ENCODE peak calls at places on chromosomes 7 and 10, in eight cellular contexts. B, O, Z, M, C, H, U and L are unnamed samples. For H3K4me1 and H3K9me3, the result is how much of the 10 kb centered on the place peaks cover.

GRCh38 chr10:36366843-36367242 is 724.7 kb upstream of the FZD8 start:
- DNase-seq in B (no peak), O (no peak), U (no peak), Z (no peak), C (no peak), H (no peak), M (no peak), L (no peak)

GRCh38 chr7:77537595-77538185 is 595 bp downstream of the PTPN12 start:
- DNase-seq in Z (peak), M (peak), O (peak), U (no peak), B (no peak), C (peak), H (peak), L (peak)

GRCh38 chr10:36126076-36126475 is 484.0 kb upstream of the FZD8 start:
- DNase-seq in M (no peak), O (no peak), H (no peak), C (no peak), U (no peak), B (no peak), Z (peak), L (no peak)

GRCh38 chr7:66224171-66224773 is 19.1 kb downstream of the TPST1 start:
- DNase-seq in H (no peak), Z (no peak), M (no peak), B (no peak), O (no peak), U (no peak), C (no peak), L (no peak)

GRCh38 chr7:69482676-69483075 is 115.6 kb upstream of the AUTS2 start:
- DNase-seq in H (no peak), O (no peak), C (no peak), M (no peak), Z (no peak), B (no peak), U (no peak), L (no peak)

GRCh38 chr10:3853547-3853989 is 68.6 kb upstream of the KLF6 start:
- DNase-seq in U (no peak), Z (peak), O (no peak), H (peak), B (no peak), C (peak), M (peak), L (no peak)

GRCh38 chr7:105450177-105450861 is 61.6 kb upstream of the SRPK2 start:
- DNase-seq in C (no peak), B (no peak), Z (no peak), O (no peak), M (no peak), U (no peak), H (no peak), L (no peak)

GRCh38 chr7:122651451-122651850 is 47.5 kb downstream of the RNF133 start:
- DNase-seq in H (no peak), U (no peak), O (no peak), B (no peak), Z (no peak), M (no peak), C (no peak), L (no peak)

GRCh38 chr10:106991084-106991483 is 173.4 kb downstream of the SORCS1 start:
- DNase-seq in B (no peak), M (no peak), C (no peak), U (no peak), H (no peak), Z (no peak), O (no peak), L (no peak)

GRCh38 chr10:101319241-101319915 is 34.6 kb upstream of the BTRC start:
- DNase-seq in O (no peak), M (no peak), C (no peak), Z (peak), U (no peak), B (no peak), H (no peak), L (no peak)

GRCh38 chr7:83517026-83517700 is 131.8 kb downstream of the SEMA3E start:
- DNase-seq in C (no peak), O (no peak), U (no peak), B (no peak), Z (no peak), H (no peak), M (no peak), L (no peak)

GRCh38 chr7:146772581-146772980 is 656.0 kb downstream of the CNTNAP2 start:
- DNase-seq in Z (no peak), H (no peak), B (no peak), M (no peak), C (no peak), U (no peak), O (peak), L (no peak)

GRCh38 chr10:33455029-33455428 is 120.6 kb upstream of the NRP1 start:
- DNase-seq in M (no peak), B (no peak), U (no peak), C (no peak), H (no peak), O (no peak), Z (no peak), L (no peak)

GRCh38 chr10:79434223-79434687 is 11.2 kb downstream of the ZCCHC24 start:
- DNase-seq in Z (no peak), C (no peak), O (no peak), M (no peak), B (no peak), H (no peak), U (no peak), L (no peak)

GRCh38 chr7:136868496-136869005 is at the start of gene CHRM2:
- DNase-seq in H (no peak), C (no peak), B (no peak), Z (peak), M (no peak), U (no peak), O (no peak), L (peak)

GRCh38 chr7:55570218-55570873 is 2.0 kb downstream of the VOPP1 start:
- DNase-seq in B (no peak), M (no peak), U (no peak), O (peak), Z (no peak), H (no peak), C (no peak), L (no peak)

GRCh38 chr10:13670311-13670710 is 83.5 kb downstream of the PRPF18 start:
- DNase-seq in Z (no peak), C (no peak), U (no peak), B (no peak), M (no peak), H (no peak), O (no peak), L (no peak)

GRCh38 chr7:26155531-26156375 is 3.8 kb downstream of the NFE2L3 start:
- DNase-seq in O (no peak), Z (peak), M (no peak), C (no peak), H (no peak), B (no peak), U (no peak), L (peak)

GRCh38 chr10:43361532-43362190 is 9.8 kb upstream of the FXYD4 start:
- DNase-seq in O (no peak), U (no peak), M (no peak), H (no peak), B (no peak), C (no peak), Z (no peak), L (no peak)

GRCh38 chr10:114482480-114482879 is 78.2 kb upstream of the AFAP1L2 start:
- DNase-seq in U (no peak), Z (no peak), C (no peak), H (no peak), B (no peak), M (no peak), O (no peak), L (no peak)
- H3K4me1 ChIP-seq in U (under half), Z (under half), C (under half), H (under half), B (under half), M (under half), O (under half), L (under half)

DNA sequence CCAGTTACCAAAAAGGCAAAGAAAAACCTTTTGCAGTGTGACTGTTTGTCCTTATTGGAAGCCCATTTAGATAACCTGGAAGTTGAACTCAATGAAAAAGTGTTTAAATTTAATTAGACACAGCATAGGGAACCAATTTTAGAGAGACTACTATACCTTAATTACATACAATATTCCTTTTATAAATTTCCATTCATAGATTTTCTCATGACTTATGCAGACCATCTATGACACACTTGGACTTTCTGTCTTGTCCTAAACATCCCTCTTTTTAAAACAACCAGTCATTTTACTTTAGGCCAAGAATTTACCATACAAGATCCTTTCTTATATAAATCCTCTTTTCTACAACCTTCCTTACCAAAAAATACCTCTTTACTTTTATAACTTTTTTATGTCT is 61.6 kb downstream of the MTURN start:
- DNase-seq in U (no peak), C (no peak), O (peak), M (no peak), B (no peak), Z (no peak), H (no peak), L (no peak)
- H3K9me3 ChIP-seq in U (under half), C (under half), O (under half), M (under half), B (under half), Z (under half), H (under half), L (under half)

DNA sequence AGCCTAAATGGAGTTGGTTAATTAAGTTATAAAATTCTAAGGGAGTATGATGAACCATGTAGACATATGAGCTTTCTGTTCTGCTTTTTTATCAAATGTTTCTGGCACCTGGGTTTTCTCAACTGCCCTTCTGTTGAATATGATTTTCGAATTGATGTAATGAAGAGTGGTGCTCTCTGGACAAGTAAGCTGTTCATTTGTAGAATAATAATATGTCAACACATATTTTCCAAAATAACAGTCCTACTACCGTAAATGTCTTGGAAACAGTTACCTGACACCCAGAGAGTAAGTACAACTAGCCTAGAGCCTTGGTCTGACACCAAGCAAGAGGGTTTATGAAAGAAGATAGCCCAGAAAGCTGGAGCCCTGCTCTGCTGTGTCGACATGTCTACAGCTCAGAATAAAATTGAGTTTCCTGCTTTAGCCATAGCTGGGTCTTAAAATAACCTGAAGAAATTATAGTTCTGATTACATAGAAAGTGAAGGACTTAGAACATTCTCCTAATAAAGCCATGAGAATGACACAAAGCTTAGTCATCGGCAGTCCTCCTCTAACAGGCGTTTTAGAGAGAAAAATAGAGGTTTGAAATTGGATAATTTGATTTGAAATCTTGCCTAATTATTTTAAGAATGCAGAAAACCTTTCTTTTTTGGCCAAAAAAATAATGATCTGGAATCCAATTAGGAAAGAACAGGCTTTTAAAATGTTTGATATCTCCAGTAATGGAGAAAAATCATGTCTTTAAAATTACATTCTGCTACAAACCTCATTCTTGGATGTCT is 25.1 kb downstream of the HDAC9 start:
- DNase-seq in B (no peak), U (no peak), M (no peak), H (no peak), Z (peak), C (no peak), O (peak), L (peak)
- H3K4me1 ChIP-seq in B (under half), U (under half), M (under half), H (under half), Z (under half), C (under half), O (half or more), L (under half)

DNA sequence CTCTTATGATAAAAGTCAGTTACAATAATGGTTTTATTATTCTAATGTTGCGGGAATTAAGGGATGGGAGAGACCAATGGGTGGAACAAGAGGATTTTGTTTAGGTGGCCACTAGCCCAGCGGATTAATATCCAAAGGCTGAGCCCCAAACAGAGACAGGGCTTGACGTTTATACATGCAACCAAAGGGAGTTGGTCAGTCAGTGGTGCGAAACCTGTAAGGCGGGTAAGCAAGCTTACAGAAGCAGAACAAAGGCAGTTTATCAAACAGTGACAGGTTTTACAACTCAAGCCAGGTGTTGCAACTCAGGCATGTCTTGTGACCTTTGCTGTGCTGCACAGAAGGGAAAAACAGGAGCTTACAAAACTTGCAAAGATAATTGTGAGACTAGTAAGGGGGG is 622.9 kb upstream of the MBL2 start:
- DNase-seq in M (no peak), H (no peak), B (no peak), O (peak), Z (no peak), C (no peak), U (no peak), L (no peak)
- H3K9me3 ChIP-seq in M (under half), H (under half), B (under half), O (under half), Z (under half), C (under half), U (under half), L (under half)

GRCh38 chr10:72260215-72260587 is 13.5 kb upstream of the DDIT4 start:
- DNase-seq in H (no peak), B (no peak), M (no peak), O (no peak), U (no peak), Z (no peak), C (peak), L (no peak)
- H3K4me1 ChIP-seq in H (under half), B (under half), M (half or more), O (half or more), U (under half), Z (under half), C (half or more), L (under half)

DNA sequence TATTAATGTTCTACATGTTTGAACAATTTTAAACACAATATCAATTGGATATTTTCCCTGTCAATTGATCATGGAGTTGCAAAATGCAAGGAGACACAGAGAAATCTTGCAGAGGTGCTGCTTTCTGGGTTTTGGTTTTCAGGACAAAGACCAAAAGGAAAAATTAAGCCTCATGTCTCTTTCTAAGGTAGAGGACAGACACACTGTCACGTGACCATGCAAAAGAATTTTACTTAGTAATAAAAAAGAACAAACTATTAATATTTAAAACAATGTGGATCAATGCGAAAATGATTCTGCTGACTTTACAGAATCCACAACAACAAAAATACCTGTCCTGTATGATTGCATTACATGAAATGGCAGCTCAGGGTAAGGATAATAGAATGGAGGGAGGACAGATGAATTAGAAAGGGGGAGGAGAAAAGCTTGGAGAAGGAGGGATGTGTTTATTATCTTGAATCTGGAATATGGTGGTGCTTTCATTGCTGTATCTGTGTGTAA is 493.7 kb upstream of the NUPR2 start:
- DNase-seq in O (no peak), H (no peak), C (no peak), Z (no peak), M (no peak), U (no peak), B (no peak), L (no peak)
- H3K9me3 ChIP-seq in O (under half), H (under half), C (under half), Z (under half), M (under half), U (under half), B (under half), L (under half)

DNA sequence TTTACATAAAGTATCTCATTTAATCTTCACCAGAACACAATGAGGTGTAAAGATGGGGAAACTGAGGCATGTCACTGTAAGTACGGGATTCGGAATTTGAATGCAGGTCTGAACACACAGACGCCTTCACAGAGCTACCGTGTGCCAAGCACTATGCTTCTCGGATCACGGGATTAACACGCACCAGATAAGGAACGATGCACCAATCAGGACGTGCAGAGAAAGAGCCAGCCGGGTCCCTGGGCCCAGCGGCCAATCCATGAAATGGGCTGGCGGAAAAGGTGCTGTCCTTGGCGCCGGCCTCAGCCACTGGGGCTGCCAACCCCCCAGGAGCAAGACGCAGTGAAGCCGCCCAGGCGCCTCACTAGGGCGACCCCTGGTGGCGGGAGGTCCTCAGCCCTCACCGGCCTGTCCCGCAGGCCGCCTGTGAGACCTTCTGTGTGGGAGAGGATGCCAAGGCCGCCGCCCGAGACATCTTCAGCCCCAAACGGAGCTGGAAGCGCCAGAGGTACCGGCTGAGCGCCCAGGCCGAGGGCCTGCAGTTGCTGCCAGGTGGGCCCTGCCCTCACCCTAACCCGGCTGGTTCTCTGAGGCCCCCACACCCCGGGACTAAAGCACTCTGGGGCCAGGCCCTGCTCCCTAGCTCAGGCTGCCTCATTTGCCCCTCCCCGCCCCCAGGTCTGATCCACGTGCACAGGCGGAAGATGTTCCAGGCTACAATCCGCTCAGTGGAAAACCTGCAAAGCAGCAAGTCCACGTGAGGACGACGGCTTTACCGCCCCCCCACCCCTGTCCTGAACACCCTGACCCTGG is 15.6 kb downstream of the ATG9B start:
- DNase-seq in M (peak), O (peak), Z (peak), B (no peak), U (peak), H (peak), C (no peak), L (peak)
- H3K4me1 ChIP-seq in M (half or more), O (under half), Z (under half), B (under half), U (under half), H (under half), C (under half), L (under half)

DNA sequence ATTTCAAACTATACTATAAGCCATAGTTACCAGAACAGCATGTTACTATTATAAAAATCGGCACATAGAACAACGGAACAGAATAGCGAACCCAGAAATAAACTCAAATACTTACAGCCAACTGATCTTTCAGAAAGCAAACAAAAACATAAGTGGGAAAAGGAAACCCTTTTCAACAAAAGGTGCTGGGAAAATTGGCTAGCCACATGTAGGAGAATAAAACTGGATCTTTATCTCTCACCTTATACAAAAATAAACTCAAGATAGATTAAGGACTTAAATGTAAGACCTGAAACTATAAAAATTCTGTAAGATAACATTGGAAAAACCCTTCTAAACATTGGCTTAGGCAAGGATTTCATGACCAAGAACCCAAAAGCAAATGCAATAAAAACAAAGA is 29.1 kb downstream of the ZNF680 start:
- DNase-seq in O (no peak), H (no peak), B (no peak), M (no peak), Z (no peak), U (no peak), C (no peak), L (no peak)
- H3K9me3 ChIP-seq in O (half or more), H (under half), B (under half), M (half or more), Z (under half), U (under half), C (under half), L (under half)

DNA sequence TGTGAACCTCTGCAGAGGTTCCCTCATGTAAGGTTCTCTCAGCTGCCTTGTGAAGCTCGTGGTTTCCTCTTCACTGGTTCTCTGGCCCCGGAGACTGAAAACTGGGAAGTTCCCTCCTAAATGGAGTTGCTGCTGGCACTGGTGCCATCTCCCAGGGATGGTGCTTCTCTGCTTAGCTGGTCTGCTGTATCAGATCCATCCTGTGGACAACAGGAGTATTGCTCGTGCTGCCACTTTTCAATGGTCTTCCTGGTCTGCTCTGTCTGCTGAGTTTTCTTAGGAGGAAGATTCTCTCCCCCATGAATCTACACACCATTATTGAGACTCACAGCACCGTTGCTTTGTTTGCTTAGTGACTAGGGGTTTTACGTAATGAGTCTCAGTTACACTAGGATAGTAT is 247.8 kb downstream of the OTUD1 start:
- DNase-seq in B (no peak), H (no peak), C (no peak), M (no peak), U (no peak), Z (no peak), O (no peak), L (no peak)
- H3K4me1 ChIP-seq in B (under half), H (under half), C (under half), M (under half), U (under half), Z (under half), O (under half), L (under half)